ENCODE peak calls at places on chromosomes 13 and 19, in seven cellular contexts. P is AG04450, K is transverse colon, N is MCF 10A, Q is fibroblast of pulmonary artery, E is A549, C is AG10803. H is an unnamed sample.

GRCh38 chr19:42316223-42317211 is 3.4 kb downstream of the TMEM145 start:
- DNase-seq in P (no peak), K (peak; percentile 42), N (no peak), Q (no peak), E (no peak), C (peak; percentile 44), H (no peak)

GRCh38 chr19:42102877-42103276 is 26.9 kb downstream of the ZNF574 start:
- DNase-seq in P (no peak), K (no peak), N (no peak), Q (no peak), E (no peak), C (no peak), H (no peak)

GRCh38 chr13:79679334-79679733 is 198.4 kb downstream of the NDFIP2 start:
- DNase-seq in P (peak; percentile 26), K (peak; percentile 79), N (peak; percentile 81), Q (peak; percentile 88), E (peak; percentile 3), C (peak; percentile 70), H (peak; percentile 62)

GRCh38 chr19:3008994-3009393 is 20.1 kb downstream of the TLE2 start:
- DNase-seq in P (no peak), K (no peak), N (no peak), Q (no peak), E (no peak), C (no peak), H (no peak)

GRCh38 chr19:53147645-53148044 is 11.2 kb downstream of the ZNF347 start:
- DNase-seq in P (no peak), K (no peak), N (no peak), Q (no peak), E (no peak), C (no peak), H (no peak)

GRCh38 chr19:58046856-58047255 is 12.2 kb upstream of the ZNF135 start:
- DNase-seq in P (no peak), K (no peak), N (no peak), Q (no peak), E (no peak), C (no peak), H (no peak)

GRCh38 chr19:11737964-11738745 is 591 bp downstream of the ZNF823 start:
- DNase-seq in P (no peak), K (peak; percentile 84), N (peak; percentile 55), Q (peak; percentile 22), E (no peak), C (peak; percentile 14), H (no peak)

GRCh38 chr19:17455711-17456123 is 5.0 kb downstream of the NXNL1 start:
- DNase-seq in P (no peak), K (no peak), N (no peak), Q (no peak), E (no peak), C (no peak), H (no peak)

GRCh38 chr13:50400930-50401553 is 385.8 kb downstream of the KCNRG start:
- DNase-seq in P (peak; percentile 65), K (no peak), N (peak; percentile 75), Q (peak; percentile 84), E (no peak), C (peak; percentile 86), H (no peak)

GRCh38 chr19:49417090-49417489 is 6.2 kb downstream of the PTH2 start:
- DNase-seq in P (no peak), K (no peak), N (no peak), Q (no peak), E (no peak), C (no peak), H (no peak)

GRCh38 chr13:101325423-101325822 is 90.9 kb downstream of the NALCN start:
- DNase-seq in P (no peak), K (no peak), N (no peak), Q (no peak), E (no peak), C (no peak), H (no peak)

GRCh38 chr13:76879211-76879875 is 6.9 kb downstream of the KCTD12 start:
- DNase-seq in P (no peak), K (peak; percentile 46), N (peak; percentile 92), Q (peak; percentile 96), E (no peak), C (peak; percentile 90), H (no peak)

GRCh38 chr19:17220207-17220758 is 5.1 kb downstream of the USE1 start:
- DNase-seq in P (no peak), K (peak; percentile 52), N (peak; percentile 88), Q (peak; percentile 83), E (no peak), C (peak; percentile 72), H (peak; percentile 23)

GRCh38 chr13:97627566-97627965 is 193.6 kb downstream of the RAP2A start:
- DNase-seq in P (peak; percentile 79), K (no peak), N (peak; percentile 92), Q (peak; percentile 93), E (no peak), C (peak; percentile 84), H (peak; percentile 66)

GRCh38 chr19:30479231-30479630 is 107.0 kb downstream of the ZNF536 start:
- DNase-seq in P (no peak), K (peak; percentile 8), N (no peak), Q (no peak), E (no peak), C (peak; percentile 75), H (no peak)

GRCh38 chr13:77724092-77724491 is 26.6 kb downstream of the SLAIN1 start:
- DNase-seq in P (no peak), K (no peak), N (no peak), Q (no peak), E (no peak), C (no peak), H (no peak)

GRCh38 chr19:6273701-6274601 is 5.8 kb downstream of the MLLT1 start:
- DNase-seq in P (no peak), K (peak; percentile 64), N (peak; percentile 97), Q (peak; percentile 94), E (no peak), C (peak; percentile 94), H (no peak)

GRCh38 chr13:45370922-45371406 is 30.0 kb upstream of the TPT1 start:
- DNase-seq in P (peak; percentile 73), K (peak; percentile 71), N (peak; percentile 69), Q (peak; percentile 88), E (peak; percentile 48), C (peak; percentile 86), H (peak; percentile 43)

GRCh38 chr19:41367848-41368301 is 3.9 kb upstream of the B9D2 start:
- DNase-seq in P (peak; percentile 81), K (no peak), N (peak; percentile 46), Q (peak; percentile 89), E (peak; percentile 71), C (peak; percentile 95), H (peak; percentile 79)

GRCh38 chr19:21508198-21508597 is 2.8 kb downstream of the ZNF429 start:
- DNase-seq in P (no peak), K (no peak), N (no peak), Q (no peak), E (no peak), C (no peak), H (no peak)

DNA sequence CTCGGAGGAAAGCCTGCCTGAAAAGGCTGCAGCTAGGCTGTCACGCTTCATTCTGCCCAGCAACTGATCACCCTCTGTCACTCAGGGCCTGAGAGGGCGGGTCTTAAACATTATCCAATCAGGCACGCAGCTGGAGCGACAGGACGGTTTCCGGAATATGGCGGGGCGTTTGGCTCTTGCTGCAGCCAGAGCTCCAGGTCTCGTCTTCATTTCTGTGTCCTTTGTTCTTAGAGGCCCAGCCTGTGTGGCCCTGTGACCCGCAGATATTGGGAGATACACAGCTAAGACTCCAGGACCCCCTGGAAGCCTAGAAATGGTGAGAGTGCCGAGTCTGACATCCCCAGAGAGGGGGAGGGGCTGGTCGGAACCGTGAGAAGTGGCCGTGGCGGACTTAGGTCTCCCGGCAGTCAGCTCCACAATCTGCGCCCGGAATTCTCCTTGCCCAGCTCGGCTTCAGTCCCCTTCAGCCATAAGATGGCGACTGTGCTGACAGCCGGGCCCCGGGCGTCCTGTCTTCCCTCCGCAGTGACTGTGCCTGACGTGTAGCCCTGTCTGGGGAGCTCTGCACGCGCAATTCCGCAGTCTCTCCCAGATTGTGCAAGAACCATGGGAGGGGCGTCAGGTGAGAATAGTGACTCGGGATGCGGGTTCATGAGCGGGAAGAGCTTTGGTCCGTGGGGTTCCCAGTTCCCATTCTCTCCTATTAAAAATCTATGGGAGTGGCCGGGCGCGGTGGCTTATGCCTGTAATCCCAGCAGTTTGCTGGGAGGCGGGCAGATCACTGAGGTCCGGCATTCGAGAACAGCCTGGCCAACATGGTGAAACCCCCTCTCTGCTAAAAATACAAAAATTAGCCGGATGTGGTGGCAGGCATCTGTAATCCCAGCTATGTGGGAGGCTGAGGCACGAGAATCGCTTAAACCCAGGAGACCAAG is at the start of gene ZNF429:
- DNase-seq in P (peak; percentile 74), K (peak; percentile 94), N (peak; percentile 90), Q (peak; percentile 94), E (no peak), C (peak; percentile 92), H (peak; percentile 85)
- TF ChIP-seq CTCF in P (no peak), K (no peak), N (no peak), Q (no peak), E (no peak), C (peak; percentile 6), H (no peak)

GRCh38 chr13:33817843-33818661 is at the start of gene RFC3:
- DNase-seq in P (peak; percentile 83), K (peak; percentile 94), N (peak; percentile 94), Q (peak; percentile 97), E (peak; percentile 60), C (peak; percentile 93), H (peak; percentile 85)
- TF ChIP-seq CTCF in P (peak; percentile 3), K (no peak), N (no peak), Q (no peak), E (no peak), C (no peak), H (no peak)

GRCh38 chr13:98873377-98874028 is 104.4 kb downstream of the DOCK9 start:
- DNase-seq in P (no peak), K (no peak), N (no peak), Q (no peak), E (no peak), C (no peak), H (no peak)

GRCh38 chr13:98871727-98872126 is 106.1 kb downstream of the DOCK9 start:
- DNase-seq in P (no peak), K (no peak), N (no peak), Q (no peak), E (no peak), C (no peak), H (no peak)

GRCh38 chr13:98866882-98867281 is 111.0 kb downstream of the DOCK9 start:
- DNase-seq in P (no peak), K (no peak), N (no peak), Q (no peak), E (no peak), C (no peak), H (no peak)

GRCh38 chr13:98868932-98869331 is 108.9 kb downstream of the DOCK9 start:
- DNase-seq in P (no peak), K (no peak), N (no peak), Q (no peak), E (no peak), C (no peak), H (no peak)

GRCh38 chr13:98869408-98870090 is 108.3 kb downstream of the DOCK9 start:
- DNase-seq in P (no peak), K (no peak), N (peak; percentile 8), Q (peak; percentile 33), E (no peak), C (no peak), H (no peak)
- TF ChIP-seq CTCF in P (peak; percentile 25), K (peak; percentile 10), N (peak; percentile 30), Q (peak; percentile 26), E (peak; percentile 27), C (peak; percentile 25), H (no peak)

DNA sequence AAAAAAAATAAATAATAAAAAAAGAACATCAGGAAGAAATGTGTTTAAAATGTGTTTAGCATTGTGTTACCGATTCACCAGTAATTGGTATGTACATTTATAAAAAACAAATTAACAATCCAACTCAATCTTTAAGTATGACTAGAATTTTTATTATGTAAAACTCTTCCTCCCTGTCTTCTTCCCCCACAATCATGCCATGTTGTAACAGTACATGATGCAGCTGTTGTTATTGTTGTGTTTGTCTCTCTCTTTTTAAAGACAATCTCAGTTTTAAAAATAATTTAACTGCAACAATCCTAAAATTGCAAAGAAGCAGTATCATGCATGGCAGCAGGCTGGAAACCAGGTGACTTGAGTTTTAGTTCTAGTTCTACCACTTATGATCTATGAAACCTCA is 180.2 kb downstream of the RGCC start:
- DNase-seq in P (no peak), K (no peak), N (no peak), Q (no peak), E (no peak), C (peak; percentile 59), H (no peak)
- TF ChIP-seq CTCF in P (no peak), K (no peak), N (no peak), Q (no peak), E (no peak), C (no peak), H (no peak)